ENCODE peak calls at places on chromosomes 12 and 14, in five cellular contexts. One of them, this sample, is unnamed.

GRCh38 chr12:101881228-101881627 is 3.8 kb downstream of the DRAM1 start:
- DNase-seq in activated CD8-positive, alpha-beta memory T cell treated with anti-CD3 and anti-CD28 coated beads, Interleukin-2, amount 50 U/mL, for 4 hours: no peak
- DNase-seq in iPS DF 6.9: no peak
- DNase-seq in stimulated activated CD4-positive, alpha-beta T cell treated with anti-CD3 and anti-CD28 coated beads, Interleukin-2, amount 100 ng/mL, for 24 hours: no peak
- DNase-seq in NCI-H524: no peak
- DNase-seq in this sample: no peak

GRCh38 chr12:132771126-132771838 is 9.7 kb upstream of the ANKLE2 start:
- DNase-seq in activated CD8-positive, alpha-beta memory T cell treated with anti-CD3 and anti-CD28 coated beads, Interleukin-2, amount 50 U/mL, for 4 hours: peak
- DNase-seq in stimulated activated CD4-positive, alpha-beta T cell treated with anti-CD3 and anti-CD28 coated beads, Interleukin-2, amount 100 ng/mL, for 24 hours: peak
- DNase-seq in NCI-H524: no peak
- DNase-seq in iPS DF 6.9: no peak
- DNase-seq in this sample: peak

GRCh38 chr12:28872654-28873268 is 276.3 kb upstream of the FAR2 start:
- DNase-seq in iPS DF 6.9: peak
- DNase-seq in activated CD8-positive, alpha-beta memory T cell treated with anti-CD3 and anti-CD28 coated beads, Interleukin-2, amount 50 U/mL, for 4 hours: no peak
- DNase-seq in NCI-H524: peak
- DNase-seq in stimulated activated CD4-positive, alpha-beta T cell treated with anti-CD3 and anti-CD28 coated beads, Interleukin-2, amount 100 ng/mL, for 24 hours: peak
- DNase-seq in this sample: no peak

GRCh38 chr12:100234166-100234565 is 32.7 kb downstream of the DEPDC4 start:
- DNase-seq in NCI-H524: no peak
- DNase-seq in iPS DF 6.9: no peak
- DNase-seq in activated CD8-positive, alpha-beta memory T cell treated with anti-CD3 and anti-CD28 coated beads, Interleukin-2, amount 50 U/mL, for 4 hours: no peak
- DNase-seq in stimulated activated CD4-positive, alpha-beta T cell treated with anti-CD3 and anti-CD28 coated beads, Interleukin-2, amount 100 ng/mL, for 24 hours: no peak
- DNase-seq in this sample: no peak

GRCh38 chr14:92551066-92551841 is 37.7 kb downstream of the RIN3 start:
- DNase-seq in activated CD8-positive, alpha-beta memory T cell treated with anti-CD3 and anti-CD28 coated beads, Interleukin-2, amount 50 U/mL, for 4 hours: no peak
- DNase-seq in NCI-H524: no peak
- DNase-seq in iPS DF 6.9: no peak
- DNase-seq in stimulated activated CD4-positive, alpha-beta T cell treated with anti-CD3 and anti-CD28 coated beads, Interleukin-2, amount 100 ng/mL, for 24 hours: no peak
- DNase-seq in this sample: no peak

GRCh38 chr14:74634964-74635363 is 22.9 kb upstream of the LTBP2 start:
- DNase-seq in stimulated activated CD4-positive, alpha-beta T cell treated with anti-CD3 and anti-CD28 coated beads, Interleukin-2, amount 100 ng/mL, for 24 hours: no peak
- DNase-seq in iPS DF 6.9: no peak
- DNase-seq in NCI-H524: peak
- DNase-seq in activated CD8-positive, alpha-beta memory T cell treated with anti-CD3 and anti-CD28 coated beads, Interleukin-2, amount 50 U/mL, for 4 hours: no peak
- DNase-seq in this sample: no peak

GRCh38 chr14:54532111-54533012 is 22.7 kb downstream of the CGRRF1 start:
- DNase-seq in activated CD8-positive, alpha-beta memory T cell treated with anti-CD3 and anti-CD28 coated beads, Interleukin-2, amount 50 U/mL, for 4 hours: no peak
- DNase-seq in stimulated activated CD4-positive, alpha-beta T cell treated with anti-CD3 and anti-CD28 coated beads, Interleukin-2, amount 100 ng/mL, for 24 hours: no peak
- DNase-seq in NCI-H524: no peak
- DNase-seq in iPS DF 6.9: no peak
- DNase-seq in this sample: no peak

GRCh38 chr14:102508774-102509743 is 517 bp downstream of the ANKRD9 start:
- DNase-seq in NCI-H524: peak
- DNase-seq in activated CD8-positive, alpha-beta memory T cell treated with anti-CD3 and anti-CD28 coated beads, Interleukin-2, amount 50 U/mL, for 4 hours: peak
- DNase-seq in stimulated activated CD4-positive, alpha-beta T cell treated with anti-CD3 and anti-CD28 coated beads, Interleukin-2, amount 100 ng/mL, for 24 hours: no peak
- DNase-seq in iPS DF 6.9: no peak
- DNase-seq in this sample: peak

GRCh38 chr12:59808317-59808910 is 212.6 kb downstream of the SLC16A7 start:
- DNase-seq in stimulated activated CD4-positive, alpha-beta T cell treated with anti-CD3 and anti-CD28 coated beads, Interleukin-2, amount 100 ng/mL, for 24 hours: no peak
- DNase-seq in iPS DF 6.9: peak
- DNase-seq in activated CD8-positive, alpha-beta memory T cell treated with anti-CD3 and anti-CD28 coated beads, Interleukin-2, amount 50 U/mL, for 4 hours: no peak
- DNase-seq in NCI-H524: peak
- DNase-seq in this sample: no peak

This sample was measured in activated naive CD8-positive, alpha-beta T cell treated with anti-CD3 and anti-CD28 coated beads, Interleukin-2, amount 10 ng/mL, durations not matched to agents 7 days and 5 days.